ENCODE peak calls at places on chromosome 4, in four cellular contexts. J, G, K and W are unnamed samples.

GRCh38 chr4:87559090-87559837 is 30.1 kb upstream of the SPARCL1 start:
- DNase-seq in J (no peak), G (no peak), K (peak; percentile 50), W (peak; percentile 17)

GRCh38 chr4:28007693-28008092 is 1147.1 kb downstream of the STIM2 start:
- DNase-seq in J (no peak), G (no peak), K (no peak), W (no peak)

GRCh38 chr4:41009411-41009810 is 204.9 kb downstream of the APBB2 start:
- DNase-seq in J (no peak), G (no peak), K (no peak), W (no peak)

GRCh38 chr4:24533364-24533763 is 51.0 kb downstream of the DHX15 start:
- DNase-seq in J (no peak), G (no peak), K (no peak), W (no peak)

GRCh38 chr4:80307183-80307735 is 28.3 kb upstream of the CFAP299 start:
- DNase-seq in J (no peak), G (no peak), K (no peak), W (peak; percentile 52)

GRCh38 chr4:81085979-81086378 is 55.5 kb downstream of the BMP3 start:
- DNase-seq in J (no peak), G (no peak), K (no peak), W (no peak)

GRCh38 chr4:3291411-3291968 is 1.3 kb upstream of the RGS12 start:
- DNase-seq in J (peak; percentile 18), G (no peak), K (no peak), W (no peak)

GRCh38 chr4:139814285-139815015 is 148.8 kb downstream of the MGST2 start:
- DNase-seq in J (no peak), G (no peak), K (no peak), W (no peak)

GRCh38 chr4:132614682-132615081 is 534.4 kb upstream of the PCDH10 start:
- DNase-seq in J (no peak), G (peak; percentile 2), K (no peak), W (no peak)

GRCh38 chr4:8079031-8079885 is 79.4 kb downstream of the ABLIM2 start:
- DNase-seq in J (no peak), G (peak; percentile 30), K (no peak), W (peak; percentile 22)

GRCh38 chr4:169120624-169121023 is 110.6 kb upstream of the CBR4 start:
- DNase-seq in J (peak; percentile 20), G (no peak), K (no peak), W (no peak)

GRCh38 chr4:47075241-47075640 is 43.9 kb downstream of the GABRB1 start:
- DNase-seq in J (no peak), G (no peak), K (no peak), W (no peak)

GRCh38 chr4:32831104-32831503 is 2110.9 kb downstream of the PCDH7 start:
- DNase-seq in J (no peak), G (no peak), K (no peak), W (no peak)

GRCh38 chr4:177699365-177700213 is 257.4 kb upstream of the AGA start:
- DNase-seq in J (no peak), G (no peak), K (no peak), W (no peak)

GRCh38 chr4:152090543-152090942 is 329.7 kb upstream of the GATB start:
- DNase-seq in J (no peak), G (no peak), K (no peak), W (no peak)

GRCh38 chr4:72975488-72975784 is 94.1 kb downstream of the COX18 start:
- DNase-seq in J (no peak), G (no peak), K (no peak), W (no peak)

GRCh38 chr4:140243345-140243753 is 89.4 kb upstream of the MAML3 start:
- DNase-seq in J (no peak), G (no peak), K (peak; percentile 26), W (no peak)

GRCh38 chr4:3330682-3331081 is 37.9 kb downstream of the RGS12 start:
- DNase-seq in J (no peak), G (no peak), K (no peak), W (no peak)

GRCh38 chr4:23268072-23268771 is 575.5 kb downstream of the GBA3 start:
- DNase-seq in J (no peak), G (no peak), K (no peak), W (no peak)

GRCh38 chr4:158322119-158322518 is 111.8 kb downstream of the TMEM144 start:
- DNase-seq in J (no peak), G (no peak), K (no peak), W (no peak)

GRCh38 chr4:82745173-82745842 is 53.3 kb downstream of the SCD5 start:
- DNase-seq in J (no peak), G (no peak), K (no peak), W (no peak)

GRCh38 chr4:158193171-158193749 is 17.0 kb upstream of the TMEM144 start:
- DNase-seq in J (peak; percentile 43), G (peak; percentile 41), K (no peak), W (peak; percentile 50)

GRCh38 chr4:6476893-6477292 is 4.5 kb upstream of the PPP2R2C start:
- DNase-seq in J (no peak), G (no peak), K (no peak), W (no peak)

GRCh38 chr4:6562931-6563901 is 11.8 kb upstream of the MAN2B2 start:
- DNase-seq in J (no peak), G (peak; percentile 56), K (no peak), W (peak; percentile 52)

GRCh38 chr4:76738081-76738931 is 159.6 kb downstream of the SOWAHB start:
- DNase-seq in J (no peak), G (no peak), K (peak; percentile 30), W (no peak)

GRCh38 chr4:120616041-120616440 is 306.5 kb downstream of the PRDM5 start:
- DNase-seq in J (no peak), G (no peak), K (no peak), W (no peak)

DNA sequence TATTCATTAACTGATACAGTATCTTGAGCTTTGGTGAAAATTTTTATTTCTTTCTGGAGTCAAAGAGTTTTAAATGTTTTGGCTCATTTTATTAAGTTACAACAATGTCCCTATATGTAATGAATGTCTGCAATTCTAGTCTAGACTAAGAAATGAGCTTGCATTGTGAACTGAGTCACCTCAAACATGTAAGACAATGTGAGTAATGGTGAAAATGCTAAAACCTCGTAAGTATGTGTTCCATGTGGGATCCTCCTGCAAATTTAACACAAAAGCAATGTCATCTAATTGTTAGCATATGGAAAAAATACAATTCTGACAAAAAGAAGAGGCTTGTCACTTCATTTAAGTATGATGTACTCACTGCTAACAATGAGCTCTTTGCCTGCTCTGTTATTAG is 480.5 kb upstream of the FSTL5 start:
- DNase-seq in J (no peak), G (no peak), K (no peak), W (no peak)
- TF ChIP-seq TARDBP in J (no peak), G (no peak), K (no peak), W (no peak)

GRCh38 chr4:114384629-114385028 is 214.0 kb upstream of the UGT8 start:
- DNase-seq in J (peak; percentile 18), G (no peak), K (no peak), W (no peak)

GRCh38 chr4:114385195-114385985 is 213.2 kb upstream of the UGT8 start:
- DNase-seq in J (no peak), G (no peak), K (no peak), W (no peak)

GRCh38 chr4:114383055-114383454 is 215.6 kb upstream of the UGT8 start:
- DNase-seq in J (no peak), G (no peak), K (no peak), W (no peak)

GRCh38 chr4:114386637-114387233 is 211.9 kb upstream of the UGT8 start:
- DNase-seq in J (peak; percentile 5), G (no peak), K (peak; percentile 5), W (peak; percentile 16)

GRCh38 chr4:114383721-114384120 is 214.9 kb upstream of the UGT8 start:
- DNase-seq in J (no peak), G (no peak), K (no peak), W (no peak)
- TF ChIP-seq TARDBP in J (no peak), G (no peak), K (no peak), W (no peak)

GRCh38 chr4:42150653-42151567 is 1.5 kb downstream of the BEND4 start:
- DNase-seq in J (no peak), G (no peak), K (no peak), W (peak; percentile 30)
- TF ChIP-seq TARDBP in J (no peak), G (no peak), K (no peak), W (no peak)

GRCh38 chr4:184898793-184899192 is 73.0 kb upstream of the ACSL1 start:
- DNase-seq in J (no peak), G (no peak), K (no peak), W (no peak)

GRCh38 chr4:184897807-184898388 is 72.1 kb upstream of the ACSL1 start:
- DNase-seq in J (no peak), G (no peak), K (no peak), W (no peak)

GRCh38 chr4:184895012-184895795 is 69.4 kb upstream of the ACSL1 start:
- DNase-seq in J (no peak), G (no peak), K (no peak), W (no peak)

GRCh38 chr4:184899261-184900134 is 73.7 kb upstream of the ACSL1 start:
- DNase-seq in J (no peak), G (no peak), K (no peak), W (no peak)

DNA sequence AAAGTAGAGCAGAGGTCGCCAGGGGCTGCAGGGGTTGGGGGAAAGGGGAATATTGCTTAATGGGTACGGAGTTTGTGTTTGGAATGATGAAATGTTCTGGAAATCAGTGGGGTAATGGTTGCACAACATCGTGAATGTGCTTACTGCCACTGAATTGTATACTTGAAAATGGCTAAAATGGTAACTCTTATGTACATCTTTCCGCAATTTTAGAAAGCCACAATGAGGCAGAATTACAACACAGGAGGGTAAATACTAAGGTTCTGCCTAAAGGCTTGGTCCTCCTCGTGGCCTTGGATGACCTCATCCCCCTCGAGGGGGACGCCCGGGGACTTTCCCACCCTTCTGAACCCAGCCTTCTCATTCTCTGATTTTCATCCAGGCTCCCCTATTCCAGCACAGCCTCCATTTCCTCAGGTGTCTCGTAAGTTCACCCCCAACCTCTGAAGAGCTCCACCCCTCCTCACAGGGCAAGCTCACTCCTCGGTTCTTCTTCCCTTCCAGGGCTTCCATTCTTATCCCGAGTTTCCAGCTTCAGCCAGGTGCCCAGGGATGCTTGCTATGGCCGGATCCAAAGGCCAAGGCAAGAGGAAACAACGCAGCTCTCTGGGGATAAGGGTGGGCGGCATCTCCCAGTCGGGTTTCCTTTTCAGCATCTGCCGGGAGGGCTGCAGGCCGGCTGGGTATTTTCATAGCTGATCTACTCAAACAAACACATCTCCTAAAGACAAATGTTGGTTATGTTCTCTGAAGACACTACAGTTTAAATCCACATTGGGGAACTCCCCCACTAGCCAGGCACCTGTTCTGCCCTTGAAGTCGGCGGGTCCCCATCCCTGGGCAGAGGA is 71.3 kb upstream of the ACSL1 start:
- DNase-seq in J (peak; percentile 46), G (no peak), K (no peak), W (no peak)
- TF ChIP-seq TARDBP in J (no peak), G (no peak), K (no peak), W (no peak)

DNA sequence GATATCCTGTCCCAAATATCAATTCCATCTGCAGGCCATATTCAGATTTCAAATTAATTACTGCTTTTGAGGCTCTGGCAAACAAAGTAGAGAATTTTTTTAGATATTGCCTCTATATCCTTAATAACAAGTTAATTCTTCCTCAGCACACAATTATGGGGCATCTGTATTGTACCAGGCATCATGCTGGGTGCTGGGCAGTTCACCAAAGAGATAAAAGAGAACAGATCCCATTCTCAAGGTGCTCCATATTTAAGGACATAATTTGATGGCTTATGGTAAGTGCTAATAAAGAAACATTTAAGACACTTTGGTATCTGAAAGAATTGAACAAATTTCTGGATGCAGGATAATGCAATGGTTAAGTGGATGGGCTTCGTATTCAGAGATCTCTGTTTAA is 65.8 kb downstream of the SPCS3 start:
- DNase-seq in J (no peak), G (no peak), K (no peak), W (no peak)
- TF ChIP-seq TARDBP in J (no peak), G (no peak), K (no peak), W (no peak)